ENCODE peak calls at places on chromosomes 13 and 19, in nine cellular contexts. J is CD8-positive, alpha-beta T cell; L is kidney epithelial cell; C is uterus; D is sigmoid colon; A is thoracic aorta; E is cardiac muscle cell; N is heart left ventricle; P is neural progenitor cell. Q is an unnamed sample.

GRCh38 chr13:99133230-99133629 is 67.4 kb upstream of the UBAC2 start:
- DNase-seq in D (no peak), N (no peak), C (no peak), J (no peak), A (no peak), P (no peak), E (no peak), L (no peak), Q (no peak)

GRCh38 chr19:50639121-50640112 is at the start of gene SYT3:
- DNase-seq in D (peak; percentile 74), L (no peak), P (peak; percentile 87), A (no peak), E (peak; percentile 69), J (peak; percentile 8), C (no peak), N (no peak), Q (no peak)

GRCh38 chr19:29842471-29843179 is 30.8 kb downstream of the CCNE1 start:
- DNase-seq in D (peak; percentile 63), E (no peak), P (no peak), J (no peak), C (no peak), N (no peak), L (no peak), A (no peak), Q (no peak)

GRCh38 chr19:19636573-19636972 is 6.9 kb downstream of the GMIP start:
- DNase-seq in L (no peak), N (no peak), C (no peak), J (no peak), A (no peak), P (no peak), D (no peak), E (no peak), Q (no peak)

GRCh38 chr19:4393947-4394590 is 6.3 kb downstream of the SH3GL1 start:
- DNase-seq in C (no peak), L (no peak), A (no peak), P (peak; percentile 76), N (no peak), J (no peak), D (no peak), E (peak; percentile 71), Q (no peak)

GRCh38 chr19:48738557-48739399 is 1.6 kb downstream of the RASIP1 start:
- DNase-seq in D (peak; percentile 96), N (peak; percentile 98), L (no peak), J (peak; percentile 78), P (peak; percentile 98), E (peak; percentile 88), C (peak; percentile 94), A (peak; percentile 44), Q (peak; percentile 19)

GRCh38 chr13:27921961-27922910 is 2.4 kb downstream of the PDX1 start:
- DNase-seq in J (no peak), P (peak; percentile 34), N (no peak), L (no peak), C (no peak), A (no peak), E (no peak), D (no peak), Q (no peak)

GRCh38 chr19:37778613-37779138 is 710 bp downstream of the ZNF573 start:
- DNase-seq in E (peak; percentile 46), P (peak; percentile 1), N (no peak), C (no peak), L (no peak), D (no peak), J (no peak), A (no peak), Q (no peak)

GRCh38 chr13:18998389-18998788 is 183.2 kb downstream of the TUBA3C start:
- DNase-seq in P (no peak), N (no peak), C (no peak), E (no peak), J (no peak), A (no peak), D (no peak), L (no peak), Q (no peak)

GRCh38 chr13:94608586-94608985 is 6.9 kb downstream of the GPR180 start:
- DNase-seq in C (no peak), P (no peak), N (no peak), E (peak; percentile 9), D (no peak), J (no peak), A (no peak), L (no peak), Q (no peak)

GRCh38 chr13:37270206-37271001 is 164.9 kb upstream of the CSNK1A1L start:
- DNase-seq in J (no peak), D (no peak), E (no peak), A (no peak), P (no peak), N (no peak), L (no peak), C (no peak), Q (no peak)

GRCh38 chr13:44317752-44318550 is 55.7 kb upstream of the SERP2 start:
- DNase-seq in E (no peak), P (no peak), C (no peak), J (no peak), D (no peak), A (no peak), N (no peak), L (no peak), Q (no peak)

DNA sequence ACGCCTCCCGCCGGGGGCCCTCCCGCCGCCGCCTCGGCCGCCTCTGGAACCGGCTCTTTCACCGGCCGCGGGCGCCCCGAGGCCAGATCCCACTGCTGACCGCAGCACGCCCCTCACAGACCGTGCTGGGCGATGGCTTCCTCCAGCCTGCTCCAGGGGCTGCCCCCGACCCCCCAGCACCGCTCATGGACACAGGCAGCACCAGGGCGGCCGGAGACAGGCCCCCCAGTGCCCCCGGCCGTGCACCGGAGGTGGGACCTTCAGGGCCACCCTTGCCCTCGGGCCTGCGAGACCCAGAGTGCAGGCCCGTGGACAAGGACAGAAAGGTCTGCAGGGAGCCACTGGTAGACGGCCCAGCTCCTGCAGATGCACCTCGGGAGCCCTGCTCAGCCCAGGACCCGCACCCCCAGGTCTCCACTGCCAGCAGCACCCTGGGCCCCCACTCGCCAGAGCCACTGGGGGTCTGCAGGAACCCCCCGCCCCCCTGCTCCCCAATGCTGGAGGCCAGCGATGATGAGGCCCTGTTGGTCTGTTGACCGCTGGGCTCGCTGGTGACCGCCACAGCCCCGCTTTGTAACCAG is 13.0 kb downstream of the LRP3 start:
- DNase-seq in A (no peak), C (no peak), P (no peak), N (peak; percentile 50), L (no peak), D (peak; percentile 66), J (no peak), E (no peak), Q (no peak)
- TF ChIP-seq CTCF in A (no peak), C (no peak), P (no peak), N (no peak), L (no peak), D (no peak), J (no peak), E (no peak), Q (no peak)

GRCh38 chr19:10749435-10750384 is 31.8 kb downstream of the DNM2 start:
- DNase-seq in D (no peak), C (no peak), P (no peak), N (no peak), E (no peak), L (no peak), J (no peak), A (no peak), Q (no peak)

GRCh38 chr19:10748195-10748923 is 30.5 kb downstream of the DNM2 start:
- DNase-seq in A (no peak), C (no peak), J (no peak), N (no peak), L (no peak), D (no peak), E (no peak), P (no peak), Q (no peak)

GRCh38 chr19:10747674-10748073 is 29.8 kb downstream of the DNM2 start:
- DNase-seq in C (no peak), P (no peak), J (no peak), N (no peak), L (no peak), D (no peak), E (no peak), A (no peak), Q (no peak)

GRCh38 chr19:10747271-10747670 is 29.4 kb downstream of the DNM2 start:
- DNase-seq in P (no peak), L (no peak), E (no peak), N (no peak), J (no peak), D (no peak), C (no peak), A (no peak), Q (no peak)

GRCh38 chr19:10748924-10749434 is 31.1 kb downstream of the DNM2 start:
- DNase-seq in N (no peak), D (no peak), L (no peak), C (no peak), A (no peak), E (peak; percentile 59), P (no peak), J (no peak), Q (no peak)
- H3K4me3 ChIP-seq in N (no peak overlapping the region), D (no peak overlapping the region), L (no peak overlapping the region), C (no peak overlapping the region), A (peak overlapping the region; percentile 5), E (no peak overlapping the region), P (no peak overlapping the region), J (no peak overlapping the region), Q (no peak overlapping the region)

DNA sequence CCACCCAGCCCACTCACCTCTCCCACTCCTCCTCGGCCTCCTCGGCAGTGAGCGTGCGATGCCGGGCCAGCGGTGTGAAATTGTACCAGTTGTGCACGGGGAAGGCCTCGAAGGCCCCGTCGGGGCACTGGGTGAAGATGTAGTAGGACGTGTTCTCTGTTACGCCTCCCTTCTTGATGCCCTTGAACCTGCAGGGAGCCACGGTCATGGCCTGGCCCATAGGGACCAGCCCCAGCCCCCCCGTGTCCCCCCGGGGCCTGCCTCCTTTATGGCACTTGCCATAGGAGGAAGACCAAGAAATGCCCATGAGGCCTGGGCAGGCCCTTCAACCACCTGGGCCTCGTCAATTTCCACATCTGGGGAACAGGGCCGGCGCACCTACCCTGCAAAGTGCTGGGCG is 5.6 kb downstream of the GTF2F1 start:
- DNase-seq in P (no peak), D (no peak), A (no peak), E (no peak), C (no peak), J (no peak), N (no peak), L (no peak), Q (no peak)
- H3K36me3 ChIP-seq in P (no peaks in the 10 kb centered on the region), D (peaks cover 43% of the 10 kb centered on the region), A (peaks cover 51% of the 10 kb centered on the region), E (peaks cover 47% of the 10 kb centered on the region), C (no peaks in the 10 kb centered on the region), J (peaks cover 24% of the 10 kb centered on the region), N (peaks cover 18% of the 10 kb centered on the region), L (peaks cover 2% of the 10 kb centered on the region), Q (peaks cover 34% of the 10 kb centered on the region)

GRCh38 chr13:91384891-91385290 is 13.5 kb upstream of the GPC5 start:
- DNase-seq in N (no peak), A (no peak), P (no peak), E (no peak), D (no peak), L (no peak), J (no peak), C (no peak), Q (no peak)

GRCh38 chr13:91383836-91384235 is 14.6 kb upstream of the GPC5 start:
- DNase-seq in J (no peak), E (no peak), L (no peak), C (no peak), P (no peak), N (no peak), A (no peak), D (no peak), Q (no peak)

DNA sequence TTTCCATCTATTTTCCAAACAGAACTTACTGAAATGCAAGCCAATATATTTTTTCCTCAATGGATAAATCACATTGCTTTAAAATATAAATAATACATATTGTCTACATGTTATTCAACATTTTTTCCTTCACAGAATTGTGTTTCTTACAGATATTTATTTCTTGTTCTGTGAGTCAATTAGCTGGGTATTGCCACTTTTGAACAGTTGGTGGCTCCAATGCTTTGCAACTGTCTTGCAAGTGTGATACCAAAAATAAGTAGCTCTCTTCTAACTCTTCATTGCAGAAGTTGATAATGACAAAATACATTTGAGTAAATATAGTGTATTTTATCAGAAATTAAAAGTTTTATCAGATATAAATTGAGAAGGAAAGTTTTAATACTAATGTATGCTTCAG is 17.1 kb upstream of the GPC5 start:
- DNase-seq in D (no peak), L (no peak), N (no peak), P (peak; percentile 28), C (no peak), J (no peak), E (peak; percentile 40), A (no peak), Q (no peak)
- TF ChIP-seq CTCF in D (no peak), L (peak; percentile 43), N (peak; percentile 22), P (peak; percentile 58), C (no peak), J (no peak), E (peak; percentile 45), A (no peak), Q (peak; percentile 7)